ENCODE peak calls at places on chromosomes 16 and 17, in four cellular contexts. R is GDM1, J is A172, D is HuH-7.5. N is an unnamed sample.

GRCh38 chr17:57662644-57663308 is 82.3 kb downstream of the CCDC182 start:
- DNase-seq in R (peak), J (peak), D (peak), N (peak)

GRCh38 chr16:74797414-74797813 is 22.8 kb upstream of the FA2H start:
- DNase-seq in R (no peak), J (no peak), D (no peak), N (no peak)

GRCh38 chr17:39538875-39539274 is 68.8 kb downstream of the NEUROD2 start:
- DNase-seq in R (peak), J (no peak), D (no peak), N (no peak)

GRCh38 chr16:79834720-79835119 is 234.2 kb upstream of the MAF start:
- DNase-seq in R (no peak), J (no peak), D (no peak), N (no peak)

GRCh38 chr17:17792551-17793377 is 44.0 kb downstream of the SREBF1 start:
- DNase-seq in R (peak), J (peak), D (no peak), N (no peak)

GRCh38 chr17:80969030-80969673 is 22.5 kb upstream of the CHMP6 start:
- DNase-seq in R (no peak), J (no peak), D (no peak), N (no peak)

GRCh38 chr17:76120658-76121008 is 17.0 kb upstream of the EXOC7 start:
- DNase-seq in R (no peak), J (no peak), D (no peak), N (no peak)

GRCh38 chr17:36182176-36183000 is 6.0 kb upstream of the TBC1D3B start:
- DNase-seq in R (no peak), J (no peak), D (no peak), N (no peak)

GRCh38 chr17:80678621-80679020 is 134.0 kb downstream of the RPTOR start:
- DNase-seq in R (no peak), J (peak), D (no peak), N (no peak)

GRCh38 chr17:4485676-4486646 is 12.7 kb upstream of the SPNS2 start:
- DNase-seq in R (no peak), J (no peak), D (no peak), N (no peak)

GRCh38 chr17:78865682-78866390 is 25.2 kb upstream of the USP36 start:
- DNase-seq in R (peak), J (peak), D (peak), N (peak)

GRCh38 chr17:28777178-28777577 is 33.4 kb downstream of the TRAF4 start:
- DNase-seq in R (no peak), J (no peak), D (no peak), N (no peak)

GRCh38 chr17:229130-229944 is 47.9 kb upstream of the DOC2B start:
- DNase-seq in R (no peak), J (peak), D (no peak), N (no peak)

GRCh38 chr16:24855678-24856077 is 9.9 kb downstream of the SLC5A11 start:
- DNase-seq in R (no peak), J (peak), D (no peak), N (no peak)

GRCh38 chr17:10352866-10353265 is 19.9 kb downstream of the MYH13 start:
- DNase-seq in R (no peak), J (peak), D (no peak), N (no peak)

GRCh38 chr17:61481421-61481820 is 29.2 kb downstream of the TBX4 start:
- DNase-seq in R (no peak), J (no peak), D (no peak), N (no peak)

GRCh38 chr17:57517519-57518342 is 227.4 kb downstream of the CCDC182 start:
- DNase-seq in R (no peak), J (no peak), D (peak), N (no peak)

GRCh38 chr16:89031715-89032659 is 55.0 kb upstream of the CBFA2T3 start:
- DNase-seq in R (peak), J (no peak), D (no peak), N (no peak)

GRCh38 chr17:81844887-81845286 is 10.0 kb upstream of the PPP1R27 start:
- DNase-seq in R (no peak), J (no peak), D (no peak), N (no peak)

GRCh38 chr17:17196776-17197175 is 9.4 kb downstream of the PLD6 start:
- DNase-seq in R (no peak), J (no peak), D (no peak), N (no peak)

GRCh38 chr16:85151603-85152413 is 39.5 kb upstream of the CIBAR2 start:
- DNase-seq in R (no peak), J (peak), D (no peak), N (peak)

GRCh38 chr16:56107944-56108583 is 83.2 kb upstream of the GNAO1 start:
- DNase-seq in R (no peak), J (no peak), D (no peak), N (no peak)

GRCh38 chr17:75516619-75517276 is 420 bp downstream of the TSEN54 start:
- DNase-seq in R (no peak), J (no peak), D (peak), N (no peak)

GRCh38 chr17:79008666-79009387 is 737 bp downstream of the CANT1 start:
- DNase-seq in R (no peak), J (no peak), D (no peak), N (no peak)